ENCODE peak calls at places on chromosomes 7 and 10, in six cellular contexts. V is IMR-90, N is astrocyte, J is neural progenitor cell, L is fibroblast of lung, X is HCT116. H is an unnamed sample. For H4K20me1, the result is how much of the 10 kb centered on the place peaks cover.

GRCh38 chr10:121667948-121668335 is 69.7 kb upstream of the FGFR2 start:
- DNase-seq in V (no peak), J (no peak), L (no peak), X (no peak), N (peak), H (no peak)

GRCh38 chr7:125877251-125877650 is 947.6 kb upstream of the POT1 start:
- DNase-seq in X (no peak), J (no peak), N (no peak), L (no peak), V (no peak), H (no peak)

GRCh38 chr10:7243873-7244272 is 167.0 kb downstream of the SFMBT2 start:
- DNase-seq in V (no peak), J (no peak), N (no peak), X (no peak), L (no peak), H (no peak)

GRCh38 chr7:19294629-19295028 is 149.4 kb upstream of the FERD3L start:
- DNase-seq in X (no peak), J (no peak), N (no peak), V (peak), L (peak), H (no peak)

GRCh38 chr10:108204528-108205313 is 1040.2 kb upstream of the SORCS1 start:
- DNase-seq in N (no peak), X (no peak), J (peak), V (no peak), L (peak), H (no peak)

GRCh38 chr10:11714750-11715365 is 27.3 kb upstream of the ECHDC3 start:
- DNase-seq in L (no peak), N (no peak), X (no peak), J (no peak), V (no peak), H (no peak)

GRCh38 chr10:8489823-8490222 is 435.3 kb downstream of the GATA3 start:
- DNase-seq in L (no peak), X (no peak), V (no peak), J (peak), N (no peak), H (no peak)

GRCh38 chr7:2785071-2785500 is 59.0 kb downstream of the GNA12 start:
- DNase-seq in N (peak), J (no peak), V (peak), L (peak), X (no peak), H (peak)

GRCh38 chr7:33091111-33091531 is 18.1 kb downstream of the RP9 start:
- DNase-seq in V (peak), J (no peak), X (no peak), L (peak), N (peak), H (peak)

GRCh38 chr10:123972481-123973401 is 81.1 kb upstream of the CPXM2 start:
- DNase-seq in J (peak), L (no peak), V (no peak), X (no peak), N (no peak), H (no peak)

GRCh38 chr7:40643664-40644063 is 508.9 kb downstream of the SUGCT start:
- DNase-seq in X (no peak), V (no peak), N (no peak), J (peak), L (no peak), H (no peak)

GRCh38 chr10:47347303-47347675 is 874 bp upstream of the RBP3 start:
- DNase-seq in X (no peak), N (no peak), V (no peak), L (no peak), J (no peak), H (no peak)

GRCh38 chr7:105794741-105795729 is 81.4 kb downstream of the ATXN7L1 start:
- DNase-seq in V (peak), J (no peak), X (no peak), N (peak), L (peak), H (peak)

GRCh38 chr10:33291053-33291592 is 43.3 kb downstream of the NRP1 start:
- DNase-seq in L (peak), X (no peak), V (peak), J (no peak), N (peak), H (peak)

GRCh38 chr7:149638566-149639320 is 134.6 kb downstream of the ZNF467 start:
- DNase-seq in L (no peak), V (no peak), X (no peak), J (no peak), N (no peak), H (no peak)

GRCh38 chr7:88001744-88002530 is 67.9 kb downstream of the ADAM22 start:
- DNase-seq in N (no peak), J (no peak), X (no peak), L (no peak), V (no peak), H (no peak)

GRCh38 chr7:67588631-67589030 is 592.0 kb downstream of the TYW1 start:
- DNase-seq in N (no peak), X (no peak), V (no peak), L (no peak), J (no peak), H (no peak)

GRCh38 chr10:60816624-60817023 is 38.3 kb downstream of the CDK1 start:
- DNase-seq in V (peak), L (peak), X (peak), J (peak), N (peak), H (peak)

GRCh38 chr10:84811078-84811477 is 482.7 kb downstream of the CCSER2 start:
- DNase-seq in L (no peak), J (peak), X (no peak), N (no peak), V (no peak), H (no peak)

GRCh38 chr7:71017602-71018001 is 114.3 kb upstream of the GALNT17 start:
- DNase-seq in L (no peak), V (no peak), N (no peak), X (no peak), J (no peak), H (no peak)

GRCh38 chr7:76358053-76358477 is 726 bp downstream of the YWHAG start:
- DNase-seq in J (peak), X (no peak), N (no peak), L (peak), V (peak), H (peak)

GRCh38 chr10:132925614-132926013 is 16.8 kb downstream of the CFAP46 start:
- DNase-seq in L (no peak), N (no peak), X (no peak), J (no peak), V (no peak), H (no peak)

GRCh38 chr10:109972372-109973001 is 35.3 kb upstream of the ADD3 start:
- DNase-seq in N (no peak), J (no peak), L (no peak), V (no peak), X (no peak), H (no peak)

GRCh38 chr10:132715791-132716680 is 69.9 kb downstream of the NKX6-2 start:
- DNase-seq in J (no peak), N (no peak), X (no peak), V (no peak), L (no peak), H (no peak)

GRCh38 chr7:631291-631711 is 95.2 kb upstream of the DNAAF5 start:
- DNase-seq in L (no peak), V (no peak), N (no peak), J (no peak), X (no peak), H (no peak)

GRCh38 chr10:43084812-43085211 is 7.9 kb downstream of the RET start:
- DNase-seq in N (no peak), X (no peak), V (no peak), L (no peak), J (no peak), H (no peak)

DNA sequence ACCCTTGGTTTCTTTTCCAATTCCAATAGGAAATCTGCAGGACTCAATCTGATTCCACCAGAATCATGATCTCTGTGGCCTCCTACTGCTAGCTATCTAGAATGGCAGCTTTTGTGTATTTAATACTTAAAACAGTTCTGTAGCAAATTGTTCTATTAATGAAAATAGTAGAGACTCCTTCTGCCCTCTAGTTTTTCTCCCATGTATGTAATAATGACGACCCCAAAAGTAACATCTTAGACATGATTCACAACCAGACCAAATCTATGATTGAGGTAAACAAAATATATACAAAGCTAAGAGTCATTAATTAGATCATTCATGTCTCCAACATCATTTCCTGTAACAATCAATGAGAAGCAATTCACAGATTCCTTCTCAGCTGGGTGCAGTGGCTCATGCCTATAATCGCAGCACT is 259.1 kb upstream of the MKLN1 start:
- DNase-seq in J (peak), N (peak), V (peak), L (peak), X (no peak), H (no peak)
- TF ChIP-seq CTCF in J (no peak), N (peak), V (peak), L (peak), X (peak), H (peak)

DNA sequence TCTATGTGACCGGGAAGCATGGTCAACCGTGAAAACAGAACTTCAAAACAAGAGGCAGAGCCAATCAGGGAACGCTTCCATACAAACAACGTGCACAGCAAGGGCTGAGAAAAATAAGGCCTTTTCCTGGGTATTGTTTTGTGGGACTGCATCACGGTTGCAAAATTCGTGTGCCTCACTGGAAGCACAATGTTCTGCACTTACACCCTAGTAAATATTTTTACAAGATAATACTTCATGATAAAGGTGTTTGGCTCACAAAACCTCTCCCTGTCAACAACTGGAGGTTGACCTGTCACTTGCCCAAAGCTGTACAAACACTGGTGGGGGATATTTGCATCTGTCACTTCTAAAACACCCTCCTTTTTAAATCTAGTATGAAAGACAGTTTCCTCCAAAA is 37.0 kb downstream of the KLF6 start:
- DNase-seq in N (no peak), V (no peak), X (no peak), L (no peak), J (no peak), H (peak)
- H4K20me1 ChIP-seq in N (under half), V (under half), X (under half), L (under half), J (under half), H (under half)

GRCh38 chr10:89466599-89467035 is 52.2 kb downstream of the IFIT5 start:
- DNase-seq in J (peak), L (peak), N (peak), X (peak), V (peak), H (peak)
- TF ChIP-seq CTCF in J (peak), L (peak), N (peak), X (peak), V (peak), H (peak)

GRCh38 chr10:80472234-80473095 is 18.4 kb downstream of the TSPAN14 start:
- DNase-seq in L (peak), N (peak), X (no peak), V (peak), J (no peak), H (peak)

GRCh38 chr10:80471009-80471408 is 16.9 kb downstream of the TSPAN14 start:
- DNase-seq in J (no peak), X (no peak), L (no peak), N (no peak), V (no peak), H (no peak)

GRCh38 chr10:80471715-80472233 is 17.7 kb downstream of the TSPAN14 start:
- DNase-seq in L (no peak), N (no peak), J (no peak), X (peak), V (no peak), H (peak)

GRCh38 chr10:80468806-80469421 is 14.8 kb downstream of the TSPAN14 start:
- DNase-seq in V (no peak), J (no peak), X (no peak), N (no peak), L (no peak), H (peak)

DNA sequence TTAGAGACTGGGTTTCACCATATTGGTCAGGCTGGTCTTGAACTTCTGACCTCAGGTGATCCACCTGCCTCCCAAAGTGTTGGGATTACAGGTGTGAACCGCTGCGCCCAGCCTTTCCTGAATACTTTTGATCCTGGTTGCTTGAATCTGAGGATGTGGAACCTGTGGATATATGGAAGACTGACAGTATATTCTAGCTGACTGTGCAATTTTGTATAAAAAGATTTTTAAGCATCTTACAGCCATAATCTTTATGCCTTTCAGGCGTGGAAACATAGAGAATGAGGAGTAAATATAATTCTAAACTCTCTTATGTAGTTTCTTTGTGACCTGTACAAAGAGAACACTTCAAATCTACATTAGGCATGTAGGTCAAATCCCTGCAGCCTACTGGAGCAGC is 16.2 kb downstream of the TSPAN14 start:
- DNase-seq in V (no peak), X (no peak), J (no peak), L (no peak), N (no peak), H (no peak)
- H4K20me1 ChIP-seq in V (under half), X (under half), J (half or more), L (under half), N (half or more), H (under half)

DNA sequence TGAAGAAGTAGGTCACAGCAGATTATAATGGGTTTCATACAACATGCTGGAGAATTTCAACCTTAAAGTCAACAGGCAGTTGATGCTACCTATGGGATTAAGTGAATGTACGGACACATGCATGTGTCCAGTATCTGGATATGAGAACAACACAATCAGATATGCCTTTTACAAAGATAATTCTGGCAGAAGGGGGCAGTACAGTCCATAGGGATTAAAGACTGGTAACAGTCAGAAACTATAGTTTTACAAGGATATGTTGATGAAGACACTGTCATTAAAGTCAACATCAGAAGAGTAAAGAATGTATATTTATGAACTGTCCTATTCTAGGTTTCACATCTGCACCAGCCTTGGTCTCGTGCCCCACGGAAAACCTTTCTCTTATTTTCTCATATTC is 41.5 kb downstream of the ANKMY2 start:
- DNase-seq in X (no peak), J (no peak), V (no peak), L (peak), N (no peak), H (no peak)
- TF ChIP-seq CTCF in X (peak), J (no peak), V (peak), L (peak), N (no peak), H (peak)

GRCh38 chr7:55520426-55521140 is 51.7 kb downstream of the VOPP1 start:
- DNase-seq in L (no peak), V (no peak), X (no peak), J (no peak), N (no peak), H (no peak)

GRCh38 chr7:55523366-55523765 is 48.9 kb downstream of the VOPP1 start:
- DNase-seq in V (no peak), J (no peak), N (no peak), L (no peak), X (no peak), H (no peak)

GRCh38 chr7:55522268-55522902 is 49.9 kb downstream of the VOPP1 start:
- DNase-seq in J (no peak), L (no peak), V (no peak), N (no peak), X (no peak), H (no peak)

GRCh38 chr7:55518836-55519235 is 53.5 kb downstream of the VOPP1 start:
- DNase-seq in L (no peak), J (no peak), N (no peak), X (no peak), V (no peak), H (no peak)

DNA sequence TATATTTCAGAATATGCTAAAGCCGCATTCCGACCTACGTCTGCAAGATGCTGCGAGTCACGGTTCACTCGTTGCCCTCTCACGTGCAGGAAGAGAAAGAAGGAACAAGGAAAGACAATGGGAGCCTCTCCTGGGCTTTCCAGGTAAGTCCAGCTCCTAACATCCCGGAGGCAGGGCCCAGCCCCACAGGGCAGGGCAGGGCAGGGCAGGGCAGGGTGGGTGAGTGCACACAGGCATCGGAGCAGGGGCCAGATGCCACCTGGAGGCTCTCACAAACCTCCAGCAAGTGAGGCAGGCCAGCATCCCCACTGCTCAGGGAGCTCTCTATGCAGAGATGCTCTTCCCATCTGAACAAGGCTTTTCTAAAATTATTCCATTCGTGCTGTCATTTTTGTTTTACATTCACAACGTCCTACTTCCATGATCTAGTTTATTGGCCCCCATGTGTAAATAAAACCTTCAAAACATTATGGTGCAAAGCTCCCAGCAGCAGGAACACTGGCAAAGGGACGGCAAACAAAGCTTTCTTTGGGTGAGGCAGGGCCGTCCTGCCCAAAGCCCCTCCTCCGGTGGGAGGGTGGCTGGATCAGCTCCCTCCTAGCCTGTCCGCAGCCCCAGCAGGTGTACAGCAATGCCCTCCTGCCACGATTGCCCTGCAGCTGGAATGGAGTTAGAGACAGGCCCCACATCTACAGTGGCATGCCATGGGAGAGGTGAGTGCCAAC is 50.6 kb downstream of the VOPP1 start:
- DNase-seq in L (no peak), V (peak), N (no peak), X (no peak), J (no peak), H (no peak)
- H4K20me1 ChIP-seq in L (under half), V (half or more), N (half or more), X (under half), J (half or more), H (half or more)

DNA sequence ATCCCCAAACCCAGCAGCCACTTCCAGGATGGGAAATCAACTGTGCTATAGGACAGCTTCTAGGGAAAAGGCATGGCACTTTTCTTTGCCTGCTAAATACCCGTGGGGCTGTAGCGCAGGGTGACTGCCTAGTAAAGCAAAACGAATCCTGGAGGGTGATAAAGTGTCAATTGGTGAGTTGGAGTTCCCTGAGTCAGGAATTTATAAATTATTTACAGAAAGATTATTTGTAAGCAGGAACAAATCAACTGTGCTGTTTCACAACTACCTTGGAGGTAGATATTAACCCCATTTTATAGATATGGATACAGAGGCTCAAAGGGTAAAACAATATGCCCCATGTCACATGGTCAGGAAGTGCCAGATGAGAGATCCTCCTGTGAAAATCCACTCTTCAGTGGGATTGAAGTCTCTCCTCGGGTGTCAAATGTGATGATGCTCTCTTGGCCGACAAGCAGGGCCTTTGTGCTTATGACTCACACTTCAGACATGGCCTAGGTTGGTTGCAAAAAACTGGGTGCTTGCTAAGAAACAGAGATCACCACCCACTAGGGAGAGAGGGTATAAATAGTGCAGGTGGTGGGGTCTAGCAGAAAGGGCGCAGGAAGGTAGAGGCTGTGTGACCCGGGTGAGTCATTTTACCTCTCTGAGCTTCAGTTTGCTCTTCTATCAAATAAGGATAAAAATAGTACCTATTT is 383.2 kb upstream of the ZMIZ1 start:
- DNase-seq in X (no peak), J (no peak), V (peak), N (peak), L (no peak), H (no peak)
- TF ChIP-seq CTCF in X (no peak), J (no peak), V (no peak), N (no peak), L (no peak), H (no peak)

GRCh38 chr10:74852406-74852805 is 26.0 kb downstream of the KAT6B start:
- DNase-seq in N (no peak), J (no peak), L (no peak), V (no peak), X (no peak), H (no peak)
- H4K20me1 ChIP-seq in N (half or more), J (under half), L (under half), V (under half), X (under half), H (under half)

H was measured in PC-9.